ENCODE peak calls at places on chromosomes 12 and 14, in six cellular contexts. K, R, S, B, N and D are unnamed samples.

GRCh38 chr14:74913986-74914573 is 9.0 kb downstream of the RPS6KL1 start:
- DNase-seq in K (no peak), R (peak), S (peak), B (peak), N (peak), D (peak)

GRCh38 chr14:23478109-23478698 is 8.7 kb downstream of the NGDN start:
- DNase-seq in K (peak), R (peak), S (peak), B (peak), N (peak), D (no peak)

GRCh38 chr12:132710422-132711168 is at the start of gene PGAM5:
- DNase-seq in K (peak), R (peak), S (peak), B (peak), N (peak), D (peak)

GRCh38 chr12:105262461-105263184 is 26.6 kb upstream of the APPL2 start:
- DNase-seq in K (no peak), R (no peak), S (no peak), B (no peak), N (no peak), D (no peak)

GRCh38 chr12:106767954-106768501 is 6.5 kb upstream of the RIC8B start:
- DNase-seq in K (no peak), R (no peak), S (no peak), B (no peak), N (no peak), D (no peak)

GRCh38 chr12:45583011-45583657 is 146.4 kb upstream of the ARID2 start:
- DNase-seq in K (no peak), R (no peak), S (no peak), B (no peak), N (no peak), D (no peak)

GRCh38 chr12:79347852-79348251 is 342.9 kb downstream of the PAWR start:
- DNase-seq in K (no peak), R (no peak), S (no peak), B (no peak), N (no peak), D (no peak)

GRCh38 chr14:46279327-46279726 is 372.3 kb downstream of the RPL10L start:
- DNase-seq in K (no peak), R (no peak), S (no peak), B (no peak), N (no peak), D (no peak)

GRCh38 chr12:52344111-52344510 is 22.9 kb upstream of the KRT83 start:
- DNase-seq in K (no peak), R (no peak), S (no peak), B (no peak), N (no peak), D (no peak)

GRCh38 chr12:43728117-43728516 is 30.5 kb downstream of the PUS7L start:
- DNase-seq in K (no peak), R (no peak), S (no peak), B (no peak), N (peak), D (no peak)

GRCh38 chr12:68580911-68581310 is 29.8 kb upstream of the RAP1B start:
- DNase-seq in K (no peak), R (no peak), S (no peak), B (no peak), N (no peak), D (no peak)

GRCh38 chr12:7061138-7061537 is 620 bp downstream of the C1S start:
- DNase-seq in K (no peak), R (no peak), S (no peak), B (no peak), N (no peak), D (no peak)

GRCh38 chr14:32049361-32050103 is 27.6 kb upstream of the ARHGAP5 start:
- DNase-seq in K (no peak), R (no peak), S (no peak), B (no peak), N (no peak), D (no peak)

GRCh38 chr14:105885561-105886320 is 359.4 kb downstream of the TMEM121 start:
- DNase-seq in K (peak), R (no peak), S (no peak), B (no peak), N (no peak), D (no peak)

GRCh38 chr12:95412826-95413311 is 61.1 kb upstream of the METAP2 start:
- DNase-seq in K (no peak), R (no peak), S (no peak), B (peak), N (peak), D (no peak)

GRCh38 chr14:100375273-100375962 is 52.3 kb downstream of the SLC25A47 start:
- DNase-seq in K (no peak), R (no peak), S (peak), B (peak), N (peak), D (no peak)

GRCh38 chr14:90986510-90986909 is 73.9 kb downstream of the RPS6KA5 start:
- DNase-seq in K (no peak), R (no peak), S (no peak), B (no peak), N (no peak), D (no peak)

GRCh38 chr12:72368298-72368697 is 96.1 kb downstream of the TRHDE start:
- DNase-seq in K (no peak), R (no peak), S (no peak), B (no peak), N (no peak), D (no peak)

GRCh38 chr12:106145539-106146447 is 7.0 kb upstream of the NUAK1 start:
- DNase-seq in K (no peak), R (no peak), S (no peak), B (no peak), N (no peak), D (peak)

GRCh38 chr12:114508529-114509129 is 102.7 kb upstream of the TBX5 start:
- DNase-seq in K (peak), R (peak), S (peak), B (peak), N (peak), D (peak)

GRCh38 chr14:96735509-96735908 is 61.7 kb upstream of the VRK1 start:
- DNase-seq in K (no peak), R (no peak), S (no peak), B (no peak), N (no peak), D (no peak)

GRCh38 chr12:131311764-131312163 is 358.1 kb downstream of the ADGRD1 start:
- DNase-seq in K (no peak), R (no peak), S (no peak), B (no peak), N (no peak), D (no peak)

GRCh38 chr14:105439710-105440553 is 20.3 kb downstream of the MTA1 start:
- DNase-seq in K (no peak), R (peak), S (no peak), B (peak), N (no peak), D (no peak)

GRCh38 chr12:19719650-19720049 is 280.4 kb downstream of the AEBP2 start:
- DNase-seq in K (no peak), R (no peak), S (no peak), B (no peak), N (no peak), D (no peak)

GRCh38 chr12:31204995-31205582 is 120.9 kb downstream of the SINHCAF start:
- DNase-seq in K (no peak), R (no peak), S (no peak), B (no peak), N (no peak), D (no peak)

GRCh38 chr14:64878775-64879634 is 702 bp downstream of the SPTB start:
- DNase-seq in K (no peak), R (peak), S (no peak), B (no peak), N (no peak), D (peak)

GRCh38 chr14:79395061-79395460 is 816.2 kb downstream of the DIO2 start:
- DNase-seq in K (no peak), R (no peak), S (no peak), B (peak), N (no peak), D (no peak)